ENCODE peak calls at places on chromosomes 1 and 21, in ten cellular contexts. One of them, this sample, is unnamed.

GRCh38 chr1:68777850-68778249 is 281.0 kb upstream of the DEPDC1 start:
- DNase-seq in mesendoderm: no peak
- DNase-seq in H9: no peak
- DNase-seq in HCT116: no peak
- DNase-seq in PC-3: no peak
- DNase-seq in neural progenitor cell: no peak
- DNase-seq in HepG2: no peak
- DNase-seq in mammary epithelial cell: no peak
- DNase-seq in neuronal stem cell: no peak
- DNase-seq in MM.1S: no peak
- DNase-seq in this sample: no peak

GRCh38 chr1:159492575-159493323 is 43.1 kb downstream of the OR10J5 start:
- DNase-seq in mesendoderm: no peak
- DNase-seq in H9: no peak
- DNase-seq in HCT116: no peak
- DNase-seq in PC-3: peak
- DNase-seq in neural progenitor cell: no peak
- DNase-seq in HepG2: no peak
- DNase-seq in mammary epithelial cell: no peak
- DNase-seq in neuronal stem cell: no peak
- DNase-seq in MM.1S: no peak
- DNase-seq in this sample: no peak

GRCh38 chr1:101846820-101847219 is 149.9 kb downstream of the OLFM3 start:
- DNase-seq in mesendoderm: peak
- DNase-seq in H9: peak
- DNase-seq in HCT116: no peak
- DNase-seq in PC-3: no peak
- DNase-seq in neural progenitor cell: peak
- DNase-seq in HepG2: no peak
- DNase-seq in mammary epithelial cell: no peak
- DNase-seq in neuronal stem cell: peak
- DNase-seq in MM.1S: no peak
- DNase-seq in this sample: no peak

GRCh38 chr1:206684478-206685255 is at the start of gene MAPKAPK2:
- DNase-seq in mesendoderm: peak
- DNase-seq in H9: peak
- DNase-seq in HCT116: peak
- DNase-seq in PC-3: peak
- DNase-seq in neural progenitor cell: peak
- DNase-seq in HepG2: no peak
- DNase-seq in mammary epithelial cell: peak
- DNase-seq in neuronal stem cell: peak
- DNase-seq in MM.1S: peak
- DNase-seq in this sample: peak

GRCh38 chr1:44655609-44656008 is 18.7 kb downstream of the TMEM53 start:
- DNase-seq in mesendoderm: peak
- DNase-seq in H9: peak
- DNase-seq in HCT116: no peak
- DNase-seq in PC-3: peak
- DNase-seq in neural progenitor cell: peak
- DNase-seq in HepG2: peak
- DNase-seq in mammary epithelial cell: no peak
- DNase-seq in neuronal stem cell: no peak
- DNase-seq in MM.1S: no peak
- DNase-seq in this sample: peak

GRCh38 chr1:237281481-237281880 is 239.5 kb downstream of the RYR2 start:
- DNase-seq in mesendoderm: no peak
- DNase-seq in H9: no peak
- DNase-seq in HCT116: no peak
- DNase-seq in PC-3: no peak
- DNase-seq in neural progenitor cell: peak
- DNase-seq in HepG2: no peak
- DNase-seq in mammary epithelial cell: no peak
- DNase-seq in neuronal stem cell: peak
- DNase-seq in MM.1S: no peak
- DNase-seq in this sample: no peak

GRCh38 chr1:114369930-114370329 is 141.1 kb downstream of the TRIM33 start:
- DNase-seq in mesendoderm: no peak
- DNase-seq in H9: no peak
- DNase-seq in HCT116: no peak
- DNase-seq in PC-3: no peak
- DNase-seq in neural progenitor cell: no peak
- DNase-seq in HepG2: no peak
- DNase-seq in mammary epithelial cell: no peak
- DNase-seq in neuronal stem cell: no peak
- DNase-seq in MM.1S: no peak
- DNase-seq in this sample: no peak

GRCh38 chr21:17451364-17451869 is 61.4 kb upstream of the CXADR start:
- DNase-seq in mesendoderm: no peak
- DNase-seq in H9: no peak
- DNase-seq in HCT116: no peak
- DNase-seq in PC-3: peak
- DNase-seq in neural progenitor cell: no peak
- DNase-seq in HepG2: peak
- DNase-seq in mammary epithelial cell: peak
- DNase-seq in neuronal stem cell: no peak
- DNase-seq in MM.1S: no peak
- DNase-seq in this sample: no peak

GRCh38 chr1:77282866-77283539 is 1.2 kb downstream of the AK5 start:
- DNase-seq in mesendoderm: peak
- DNase-seq in H9: peak
- DNase-seq in HCT116: no peak
- DNase-seq in PC-3: no peak
- DNase-seq in neural progenitor cell: peak
- DNase-seq in HepG2: no peak
- DNase-seq in mammary epithelial cell: no peak
- DNase-seq in neuronal stem cell: no peak
- DNase-seq in MM.1S: no peak
- DNase-seq in this sample: no peak
- H3K4me2 ChIP-seq in mesendoderm: peak
- H3K4me2 ChIP-seq in H9: peak
- H3K4me2 ChIP-seq in HCT116: no peak
- H3K4me2 ChIP-seq in PC-3: peak
- H3K4me2 ChIP-seq in neural progenitor cell: peak
- H3K4me2 ChIP-seq in HepG2: peak
- H3K4me2 ChIP-seq in mammary epithelial cell: peak
- H3K4me2 ChIP-seq in neuronal stem cell: peak
- H3K4me2 ChIP-seq in MM.1S: peak
- H3K4me2 ChIP-seq in this sample: peak

GRCh38 chr1:116569776-116570357 is 959 bp downstream of the CD58 start:
- DNase-seq in mesendoderm: no peak
- DNase-seq in H9: no peak
- DNase-seq in HCT116: peak
- DNase-seq in PC-3: peak
- DNase-seq in neural progenitor cell: peak
- DNase-seq in HepG2: peak
- DNase-seq in mammary epithelial cell: no peak
- DNase-seq in neuronal stem cell: no peak
- DNase-seq in MM.1S: no peak
- DNase-seq in this sample: peak

GRCh38 chr1:116568925-116569490 is 1.8 kb downstream of the CD58 start:
- DNase-seq in mesendoderm: no peak
- DNase-seq in H9: no peak
- DNase-seq in HCT116: no peak
- DNase-seq in PC-3: no peak
- DNase-seq in neural progenitor cell: no peak
- DNase-seq in HepG2: no peak
- DNase-seq in mammary epithelial cell: no peak
- DNase-seq in neuronal stem cell: no peak
- DNase-seq in MM.1S: no peak
- DNase-seq in this sample: no peak

GRCh38 chr1:116570358-116571214 is at the start of gene CD58:
- DNase-seq in mesendoderm: peak
- DNase-seq in H9: peak
- DNase-seq in HCT116: peak
- DNase-seq in PC-3: peak
- DNase-seq in neural progenitor cell: peak
- DNase-seq in HepG2: peak
- DNase-seq in mammary epithelial cell: peak
- DNase-seq in neuronal stem cell: peak
- DNase-seq in MM.1S: peak
- DNase-seq in this sample: peak

GRCh38 chr1:116565222-116565621 is 5.6 kb downstream of the CD58 start:
- DNase-seq in mesendoderm: no peak
- DNase-seq in H9: no peak
- DNase-seq in HCT116: no peak
- DNase-seq in PC-3: no peak
- DNase-seq in neural progenitor cell: no peak
- DNase-seq in HepG2: no peak
- DNase-seq in mammary epithelial cell: no peak
- DNase-seq in neuronal stem cell: no peak
- DNase-seq in MM.1S: no peak
- DNase-seq in this sample: no peak

DNA sequence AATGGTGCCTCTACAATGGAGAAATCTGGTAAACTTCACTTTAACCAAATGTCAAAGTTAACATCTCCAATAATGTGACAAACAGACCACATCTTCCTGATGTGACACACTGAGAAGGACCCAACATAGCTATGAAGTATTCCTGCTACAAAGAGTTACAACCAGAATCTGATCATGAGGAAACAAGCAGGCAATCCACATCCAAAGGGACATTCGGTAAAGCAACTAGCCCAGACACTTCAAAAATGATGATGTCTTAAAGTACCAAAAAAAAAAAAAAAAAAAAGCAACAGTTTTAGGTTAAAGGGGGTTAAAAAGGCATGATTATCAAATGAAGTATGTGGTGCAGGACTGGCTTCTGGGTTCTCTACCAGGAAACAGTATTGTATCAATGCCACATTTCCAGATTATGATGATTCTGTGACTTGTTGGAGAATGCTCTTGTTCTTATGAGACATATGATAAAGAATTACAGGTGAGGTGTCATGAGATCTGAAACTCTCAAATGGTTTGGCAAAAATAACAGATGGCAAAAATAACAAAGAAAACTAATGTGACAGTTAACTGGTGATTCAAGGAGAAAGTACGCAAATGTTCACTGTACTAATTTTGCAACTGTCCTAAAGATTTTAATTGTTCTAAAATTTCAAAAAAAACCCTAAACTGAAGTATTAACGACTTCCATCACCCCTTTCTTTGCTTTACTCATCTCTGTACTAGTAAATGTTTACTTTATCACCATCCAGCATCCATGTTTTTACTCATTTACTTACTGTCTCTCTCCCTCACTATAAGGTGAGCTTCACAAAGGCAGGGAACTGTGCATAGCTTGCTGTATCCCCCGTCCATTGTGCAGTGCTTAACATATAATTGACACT is 2.8 kb downstream of the CD58 start:
- DNase-seq in mesendoderm: no peak
- DNase-seq in H9: no peak
- DNase-seq in HCT116: no peak
- DNase-seq in PC-3: no peak
- DNase-seq in neural progenitor cell: no peak
- DNase-seq in HepG2: no peak
- DNase-seq in mammary epithelial cell: no peak
- DNase-seq in neuronal stem cell: no peak
- DNase-seq in MM.1S: peak
- DNase-seq in this sample: no peak
- H3K4me2 ChIP-seq in mesendoderm: no peak
- H3K4me2 ChIP-seq in H9: no peak
- H3K4me2 ChIP-seq in HCT116: no peak
- H3K4me2 ChIP-seq in PC-3: peak
- H3K4me2 ChIP-seq in neural progenitor cell: no peak
- H3K4me2 ChIP-seq in HepG2: no peak
- H3K4me2 ChIP-seq in mammary epithelial cell: peak
- H3K4me2 ChIP-seq in neuronal stem cell: no peak
- H3K4me2 ChIP-seq in MM.1S: peak
- H3K4me2 ChIP-seq in this sample: peak

DNA sequence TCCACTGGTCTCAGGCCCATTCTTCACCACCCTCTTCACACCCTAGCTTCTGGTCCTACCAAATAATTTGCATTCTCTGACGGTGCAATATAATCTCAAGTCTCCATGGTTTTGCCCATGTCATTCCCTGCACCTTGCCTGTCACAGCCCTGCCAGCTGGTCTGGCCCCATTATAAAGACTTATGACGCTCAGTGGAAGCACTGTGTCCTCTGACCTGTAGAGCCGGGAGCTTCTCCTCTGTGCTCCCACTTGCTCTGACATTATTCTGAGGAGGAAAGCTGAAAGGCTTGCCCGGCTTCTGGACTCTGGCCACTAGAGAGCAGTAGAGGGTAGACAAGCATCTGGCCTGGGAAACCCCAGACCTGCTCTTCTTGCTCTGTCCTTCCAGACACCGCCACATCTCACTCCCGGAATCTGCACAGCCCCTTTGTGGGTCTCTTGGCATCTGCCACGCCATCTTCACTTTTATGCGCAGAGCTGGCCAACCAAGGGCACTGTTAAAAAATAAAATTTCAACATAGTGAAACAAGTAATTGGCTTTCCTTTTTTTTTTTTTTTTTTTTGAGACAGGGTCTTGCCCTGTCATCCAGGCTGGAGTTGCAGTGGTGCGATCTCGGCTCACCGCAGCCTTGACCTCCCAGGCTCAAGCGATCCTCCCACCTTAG is 44.4 kb downstream of the NENF start:
- DNase-seq in mesendoderm: peak
- DNase-seq in H9: peak
- DNase-seq in HCT116: peak
- DNase-seq in PC-3: peak
- DNase-seq in neural progenitor cell: peak
- DNase-seq in HepG2: peak
- DNase-seq in mammary epithelial cell: peak
- DNase-seq in neuronal stem cell: peak
- DNase-seq in MM.1S: peak
- DNase-seq in this sample: peak
- H3K4me2 ChIP-seq in mesendoderm: no peak
- H3K4me2 ChIP-seq in H9: no peak
- H3K4me2 ChIP-seq in HCT116: peak
- H3K4me2 ChIP-seq in PC-3: no peak
- H3K4me2 ChIP-seq in neural progenitor cell: no peak
- H3K4me2 ChIP-seq in HepG2: no peak
- H3K4me2 ChIP-seq in mammary epithelial cell: no peak
- H3K4me2 ChIP-seq in neuronal stem cell: no peak
- H3K4me2 ChIP-seq in MM.1S: peak
- H3K4me2 ChIP-seq in this sample: no peak

GRCh38 chr21:28124541-28124940 is 868.1 kb downstream of the LTN1 start:
- DNase-seq in mesendoderm: no peak
- DNase-seq in H9: no peak
- DNase-seq in HCT116: no peak
- DNase-seq in PC-3: no peak
- DNase-seq in neural progenitor cell: no peak
- DNase-seq in HepG2: no peak
- DNase-seq in mammary epithelial cell: no peak
- DNase-seq in neuronal stem cell: no peak
- DNase-seq in MM.1S: no peak
- DNase-seq in this sample: no peak

GRCh38 chr21:28126521-28127317 is 866.0 kb downstream of the LTN1 start:
- DNase-seq in mesendoderm: no peak
- DNase-seq in H9: no peak
- DNase-seq in HCT116: no peak
- DNase-seq in PC-3: no peak
- DNase-seq in neural progenitor cell: no peak
- DNase-seq in HepG2: no peak
- DNase-seq in mammary epithelial cell: no peak
- DNase-seq in neuronal stem cell: no peak
- DNase-seq in MM.1S: no peak
- DNase-seq in this sample: no peak

GRCh38 chr21:28133116-28133515 is 859.6 kb downstream of the LTN1 start:
- DNase-seq in mesendoderm: no peak
- DNase-seq in H9: no peak
- DNase-seq in HCT116: no peak
- DNase-seq in PC-3: no peak
- DNase-seq in neural progenitor cell: no peak
- DNase-seq in HepG2: no peak
- DNase-seq in mammary epithelial cell: no peak
- DNase-seq in neuronal stem cell: no peak
- DNase-seq in MM.1S: no peak
- DNase-seq in this sample: no peak

GRCh38 chr21:28132713-28133112 is 860.0 kb downstream of the LTN1 start:
- DNase-seq in mesendoderm: no peak
- DNase-seq in H9: no peak
- DNase-seq in HCT116: no peak
- DNase-seq in PC-3: no peak
- DNase-seq in neural progenitor cell: no peak
- DNase-seq in HepG2: no peak
- DNase-seq in mammary epithelial cell: no peak
- DNase-seq in neuronal stem cell: no peak
- DNase-seq in MM.1S: no peak
- DNase-seq in this sample: no peak

DNA sequence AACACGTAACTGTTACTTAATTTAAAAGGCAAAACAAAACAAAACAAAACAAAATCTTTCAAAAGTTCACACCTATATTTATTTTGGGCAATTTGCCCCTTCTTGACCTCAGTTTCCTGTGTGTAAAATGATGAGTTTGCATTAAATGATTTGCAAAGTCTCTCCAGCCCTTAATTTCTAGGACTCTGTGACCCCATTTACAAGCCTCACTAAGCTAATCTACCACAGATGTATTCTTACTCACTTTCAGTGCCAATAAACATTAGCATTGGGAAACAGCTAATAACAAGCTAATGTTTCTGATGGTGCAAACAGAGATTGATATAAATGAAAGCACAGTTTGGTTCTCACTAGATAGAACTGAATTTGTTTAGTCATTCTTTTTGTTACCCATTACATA is 865.3 kb downstream of the LTN1 start:
- DNase-seq in mesendoderm: no peak
- DNase-seq in H9: no peak
- DNase-seq in HCT116: no peak
- DNase-seq in PC-3: no peak
- DNase-seq in neural progenitor cell: no peak
- DNase-seq in HepG2: no peak
- DNase-seq in mammary epithelial cell: no peak
- DNase-seq in neuronal stem cell: no peak
- DNase-seq in MM.1S: no peak
- DNase-seq in this sample: no peak
- H3K4me2 ChIP-seq in mesendoderm: no peak
- H3K4me2 ChIP-seq in H9: no peak
- H3K4me2 ChIP-seq in HCT116: no peak
- H3K4me2 ChIP-seq in PC-3: no peak
- H3K4me2 ChIP-seq in neural progenitor cell: no peak
- H3K4me2 ChIP-seq in HepG2: no peak
- H3K4me2 ChIP-seq in mammary epithelial cell: no peak
- H3K4me2 ChIP-seq in neuronal stem cell: no peak
- H3K4me2 ChIP-seq in MM.1S: no peak
- H3K4me2 ChIP-seq in this sample: no peak

This sample was measured in PC-9.